ENCODE peak calls at places on chromosomes 7 and 10, in six cellular contexts. P is glomerular endothelial cell; W is effector memory CD8-positive, alpha-beta T cell; L is SW 1271; V is RWPE1; C is heart right ventricle. N is an unnamed sample.

GRCh38 chr7:4766666-4767530 is 8.5 kb upstream of the AP5Z1 start:
- DNase-seq in P (no peak), W (no peak), L (no peak), V (no peak), C (no peak), N (no peak)

GRCh38 chr10:30931094-30931493 is 100.6 kb downstream of the ZNF438 start:
- DNase-seq in P (no peak), W (no peak), L (no peak), V (no peak), C (no peak), N (no peak)

GRCh38 chr7:38630720-38631673 is at the start of gene AMPH:
- DNase-seq in P (no peak), W (no peak), L (no peak), V (no peak), C (peak), N (peak)

GRCh38 chr7:23462846-23463245 is 7.4 kb downstream of the IGF2BP3 start:
- DNase-seq in P (no peak), W (no peak), L (no peak), V (no peak), C (no peak), N (peak)

GRCh38 chr10:101760510-101760909 is 15.4 kb downstream of the FGF8 start:
- DNase-seq in P (no peak), W (no peak), L (no peak), V (no peak), C (no peak), N (no peak)

GRCh38 chr10:1395025-1395981 is 339.1 kb downstream of the WDR37 start:
- DNase-seq in P (no peak), W (no peak), L (no peak), V (no peak), C (no peak), N (no peak)

GRCh38 chr10:122344741-122345258 is 29.7 kb upstream of the PLEKHA1 start:
- DNase-seq in P (no peak), W (no peak), L (no peak), V (no peak), C (peak), N (no peak)

GRCh38 chr7:151517601-151518104 is 2.0 kb downstream of the RHEB start:
- DNase-seq in P (no peak), W (no peak), L (no peak), V (no peak), C (no peak), N (no peak)

GRCh38 chr10:27620425-27621397 is 116.6 kb downstream of the RAB18 start:
- DNase-seq in P (no peak), W (no peak), L (no peak), V (no peak), C (no peak), N (peak)

GRCh38 chr7:93147358-93147757 is 827 bp downstream of the SAMD9L start:
- DNase-seq in P (no peak), W (peak), L (no peak), V (peak), C (no peak), N (peak)

GRCh38 chr7:69664433-69664832 is 66.2 kb downstream of the AUTS2 start:
- DNase-seq in P (no peak), W (no peak), L (no peak), V (no peak), C (no peak), N (no peak)

GRCh38 chr7:122412886-122413285 is 108.3 kb upstream of the FEZF1 start:
- DNase-seq in P (no peak), W (no peak), L (no peak), V (no peak), C (no peak), N (peak)

GRCh38 chr10:11397077-11397476 is 214.4 kb downstream of the USP6NL start:
- DNase-seq in P (no peak), W (no peak), L (no peak), V (no peak), C (no peak), N (no peak)

GRCh38 chr7:92667816-92668540 is 77.8 kb upstream of the FAM133B start:
- DNase-seq in P (no peak), W (no peak), L (no peak), V (no peak), C (no peak), N (peak)

GRCh38 chr10:116287906-116288501 is 15.0 kb upstream of the GFRA1 start:
- DNase-seq in P (peak), W (no peak), L (no peak), V (peak), C (no peak), N (peak)

GRCh38 chr7:135179321-135179925 is 8.9 kb upstream of the CYREN start:
- DNase-seq in P (no peak), W (no peak), L (no peak), V (no peak), C (no peak), N (no peak)

GRCh38 chr7:44063894-44064651 is 1.3 kb downstream of the PGAM2 start:
- DNase-seq in P (no peak), W (no peak), L (no peak), V (no peak), C (peak), N (no peak)

GRCh38 chr7:99459087-99459486 is 6.9 kb downstream of the ATP5MF start:
- DNase-seq in P (no peak), W (no peak), L (no peak), V (no peak), C (no peak), N (peak)

GRCh38 chr7:136687693-136688322 is 180.6 kb upstream of the CHRM2 start:
- DNase-seq in P (no peak), W (no peak), L (peak), V (no peak), C (no peak), N (peak)

GRCh38 chr7:31918706-31919393 is 151.4 kb downstream of the PDE1C start:
- DNase-seq in P (no peak), W (no peak), L (no peak), V (no peak), C (no peak), N (no peak)

GRCh38 chr7:36781011-36781738 is 56.9 kb upstream of the AOAH start:
- DNase-seq in P (no peak), W (peak), L (no peak), V (no peak), C (no peak), N (peak)

GRCh38 chr7:44470080-44470479 is 20.4 kb downstream of the NUDCD3 start:
- DNase-seq in P (no peak), W (no peak), L (no peak), V (no peak), C (no peak), N (no peak)

GRCh38 chr10:114304566-114305421 is 65.7 kb downstream of the VWA2 start:
- DNase-seq in P (no peak), W (peak), L (no peak), V (no peak), C (peak), N (peak)

GRCh38 chr7:138943061-138943460 is 38.1 kb downstream of the KIAA1549 start:
- DNase-seq in P (no peak), W (no peak), L (no peak), V (no peak), C (no peak), N (no peak)

GRCh38 chr10:119104653-119105024 is 726 bp downstream of the DENND10 start:
- DNase-seq in P (no peak), W (no peak), L (no peak), V (no peak), C (peak), N (no peak)

GRCh38 chr10:118568327-118568848 is 27.1 kb downstream of the PRLHR start:
- DNase-seq in P (no peak), W (peak), L (no peak), V (peak), C (no peak), N (peak)

N was measured in epithelial cell of esophagus.